ENCODE peak calls at places on chromosomes 13 and 19, in five cellular contexts. Y is HepG2, U is SK-N-SH, E is K562, A is HCT116. M is an unnamed sample. For H3K4me1, the result is how much of the 10 kb centered on the place peaks cover.

GRCh38 chr13:110922506-110922905 is 7.6 kb upstream of the ANKRD10 start:
- DNase-seq in E (no peak), A (no peak), Y (no peak), U (no peak), M (no peak)

GRCh38 chr13:40063278-40063698 is 407.8 kb downstream of the COG6 start:
- DNase-seq in U (peak), A (no peak), Y (no peak), E (no peak), M (no peak)

GRCh38 chr13:34462843-34463242 is 479.2 kb upstream of the NBEA start:
- DNase-seq in A (peak), Y (no peak), U (no peak), E (no peak), M (no peak)

GRCh38 chr19:16739546-16739945 is 19.9 kb downstream of the NWD1 start:
- DNase-seq in Y (no peak), E (no peak), A (no peak), U (no peak), M (no peak)

GRCh38 chr13:66519259-66519658 is 710.9 kb downstream of the PCDH9 start:
- DNase-seq in U (peak), E (no peak), Y (no peak), A (no peak), M (no peak)

GRCh38 chr19:21109116-21109515 is 27.1 kb downstream of the ZNF714 start:
- DNase-seq in E (no peak), A (no peak), U (no peak), Y (no peak), M (no peak)

GRCh38 chr13:29923554-29924481 is 73.4 kb upstream of the UBL3 start:
- DNase-seq in U (peak), E (peak), Y (peak), A (peak), M (peak)

GRCh38 chr13:28239374-28239773 is 101.0 kb downstream of the PAN3 start:
- DNase-seq in A (no peak), U (no peak), Y (no peak), E (no peak), M (no peak)

GRCh38 chr13:77312311-77312710 is 14.6 kb downstream of the MYCBP2 start:
- DNase-seq in E (no peak), Y (no peak), U (no peak), A (no peak), M (no peak)

GRCh38 chr19:36013280-36014028 is 559 bp downstream of the ALKBH6 start:
- DNase-seq in A (no peak), U (no peak), E (peak), Y (no peak), M (no peak)

GRCh38 chr19:52566588-52566987 is 3.5 kb upstream of the ZNF701 start:
- DNase-seq in U (no peak), A (no peak), Y (no peak), E (no peak), M (no peak)

GRCh38 chr19:5905072-5905778 is 553 bp downstream of the VMAC start:
- DNase-seq in A (no peak), Y (no peak), U (no peak), E (no peak), M (no peak)

GRCh38 chr13:73054712-73055111 is 4.1 kb upstream of the KLF5 start:
- DNase-seq in Y (no peak), U (no peak), E (no peak), A (no peak), M (no peak)

GRCh38 chr19:3849092-3849491 is 19.7 kb downstream of the ZFR2 start:
- DNase-seq in A (peak), E (peak), U (peak), Y (peak), M (no peak)

GRCh38 chr19:10259162-10259905 is 7.3 kb downstream of the MRPL4 start:
- DNase-seq in Y (peak), E (peak), A (peak), U (peak), M (peak)

GRCh38 chr13:46535822-46536221 is 17.1 kb upstream of the LRCH1 start:
- DNase-seq in U (no peak), E (no peak), Y (no peak), A (no peak), M (no peak)

GRCh38 chr19:5292843-5293606 is 47.6 kb downstream of the PTPRS start:
- DNase-seq in E (peak), Y (no peak), U (peak), A (no peak), M (peak)

GRCh38 chr13:105679832-105680231 is 855.6 kb downstream of the EFNB2 start:
- DNase-seq in E (no peak), A (no peak), Y (no peak), U (no peak), M (no peak)

GRCh38 chr13:95207769-95208366 is 93.4 kb downstream of the ABCC4 start:
- DNase-seq in A (no peak), Y (no peak), E (peak), U (peak), M (no peak)

GRCh38 chr13:113794764-113795173 is 35.7 kb downstream of the TMEM255B start:
- DNase-seq in E (no peak), Y (no peak), U (no peak), A (no peak), M (no peak)

GRCh38 chr13:110616103-110617101 is 1.1 kb downstream of the NAXD start:
- DNase-seq in A (peak), Y (peak), U (peak), E (peak), M (no peak)

GRCh38 chr19:12260861-12261260 is 33.8 kb downstream of the ZNF44 start:
- DNase-seq in A (no peak), Y (no peak), E (no peak), U (no peak), M (no peak)

DNA sequence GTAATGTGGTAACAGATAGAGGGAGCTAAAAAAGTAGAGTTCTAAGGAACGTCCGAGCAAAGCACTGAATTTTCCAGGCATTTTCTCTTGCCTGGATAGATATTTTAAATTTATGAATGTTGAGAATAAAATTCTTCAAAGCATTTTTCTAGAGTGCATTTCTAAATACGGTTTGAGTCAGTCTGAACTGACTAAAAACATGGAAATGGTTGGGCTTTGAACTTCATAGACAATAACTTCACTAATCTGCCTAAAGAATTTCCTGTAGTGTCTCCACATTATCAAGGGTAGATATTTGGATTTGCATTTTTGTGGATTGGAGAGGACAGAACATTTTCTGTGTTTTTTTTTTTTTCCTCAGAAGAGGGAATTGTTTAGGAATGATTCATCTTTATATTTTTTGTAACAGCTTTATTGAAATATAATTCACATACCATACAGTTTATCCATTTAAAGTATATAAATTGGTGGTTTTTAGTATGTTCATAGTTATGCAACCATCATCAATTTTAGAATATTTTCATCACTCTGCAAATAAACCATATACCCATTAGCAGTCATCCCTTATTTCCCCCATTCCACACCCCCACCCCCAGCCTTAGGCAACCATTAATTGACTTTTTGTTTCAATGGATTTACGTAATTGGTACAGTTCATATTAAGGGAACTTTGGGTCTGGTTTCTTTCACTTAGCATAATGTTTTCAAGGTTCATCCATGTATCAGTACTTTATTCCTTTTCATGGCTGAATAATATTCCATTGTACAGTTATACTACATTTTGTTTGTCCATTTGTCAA is 20.7 kb downstream of the GARRE1 start:
- DNase-seq in U (no peak), A (no peak), Y (peak), E (no peak), M (no peak)
- H3K4me1 ChIP-seq in U (under half), A (under half), Y (under half), E (under half), M (under half)

GRCh38 chr19:58386166-58386575 is 898 bp upstream of the RPS5 start:
- DNase-seq in E (no peak), U (no peak), Y (no peak), A (no peak), M (no peak)

GRCh38 chr19:58385313-58386165 is 1.5 kb upstream of the RPS5 start:
- DNase-seq in U (no peak), Y (no peak), A (no peak), E (no peak), M (no peak)

GRCh38 chr19:58387338-58388174 is 487 bp downstream of the RPS5 start:
- DNase-seq in Y (no peak), E (no peak), U (peak), A (no peak), M (no peak)

GRCh38 chr19:58388175-58388526 is 1.1 kb downstream of the RPS5 start:
- DNase-seq in U (no peak), E (no peak), A (no peak), Y (no peak), M (no peak)

GRCh38 chr19:58386576-58387337 is at the start of gene RPS5:
- DNase-seq in Y (peak), E (peak), A (peak), U (peak), M (peak)
- H3K9ac ChIP-seq in Y (peak), E (peak), A (peak), U (peak), M (peak)

DNA sequence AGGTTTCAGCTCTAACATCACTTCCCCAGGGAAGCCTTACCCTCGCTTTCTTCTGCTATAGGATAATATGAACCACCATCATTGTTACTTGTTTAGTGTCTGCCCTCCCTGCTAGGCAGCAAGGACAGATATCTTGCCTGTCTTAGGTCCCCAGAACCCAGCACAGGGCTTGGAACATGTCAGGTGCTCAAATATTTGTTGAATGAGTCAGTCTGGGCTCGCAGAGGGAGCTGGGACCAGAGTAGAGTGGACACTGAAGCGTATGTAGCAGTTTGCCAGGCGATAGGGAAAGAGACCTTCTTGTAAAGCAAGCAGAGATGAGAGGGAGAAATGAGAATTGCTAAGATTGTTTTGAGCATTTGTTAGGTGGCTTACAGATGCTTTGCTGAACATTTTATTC is 11.7 kb downstream of the BCKDHA start:
- DNase-seq in E (no peak), A (peak), Y (peak), U (no peak), M (no peak)
- TF ChIP-seq YY1 in E (no peak), A (no peak), Y (no peak), U (no peak), M (no peak)

DNA sequence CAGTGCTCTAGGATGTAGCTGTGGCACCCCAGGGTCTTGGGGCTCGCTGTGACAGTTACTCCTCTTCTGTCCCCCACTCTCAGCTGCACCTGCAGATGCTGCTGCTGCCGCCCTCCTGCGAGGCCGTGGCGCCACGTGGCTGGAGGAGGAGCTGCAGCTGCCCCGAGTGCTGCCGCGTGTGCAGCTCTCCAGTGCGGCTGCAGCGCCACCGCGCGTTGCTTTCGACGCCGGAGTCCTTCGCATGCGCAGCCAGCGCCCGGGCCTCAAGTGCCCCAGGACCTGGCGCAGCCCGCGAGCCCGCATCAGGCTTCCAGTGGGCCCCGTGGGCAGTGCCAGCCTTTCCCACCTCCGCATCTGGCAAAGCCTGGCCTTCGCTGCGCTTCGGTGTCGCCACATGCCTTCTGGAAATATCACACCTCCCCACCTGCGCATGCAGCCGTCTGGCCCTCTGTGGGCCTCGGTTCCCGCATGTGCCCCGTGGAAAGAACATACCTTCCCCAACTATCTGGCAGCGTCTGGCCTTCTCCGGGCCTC is 692 bp upstream of the ZNF580 start:
- DNase-seq in Y (no peak), A (no peak), U (peak), E (peak), M (no peak)
- H3K4me1 ChIP-seq in Y (half or more), A (under half), U (under half), E (half or more), M (under half)

DNA sequence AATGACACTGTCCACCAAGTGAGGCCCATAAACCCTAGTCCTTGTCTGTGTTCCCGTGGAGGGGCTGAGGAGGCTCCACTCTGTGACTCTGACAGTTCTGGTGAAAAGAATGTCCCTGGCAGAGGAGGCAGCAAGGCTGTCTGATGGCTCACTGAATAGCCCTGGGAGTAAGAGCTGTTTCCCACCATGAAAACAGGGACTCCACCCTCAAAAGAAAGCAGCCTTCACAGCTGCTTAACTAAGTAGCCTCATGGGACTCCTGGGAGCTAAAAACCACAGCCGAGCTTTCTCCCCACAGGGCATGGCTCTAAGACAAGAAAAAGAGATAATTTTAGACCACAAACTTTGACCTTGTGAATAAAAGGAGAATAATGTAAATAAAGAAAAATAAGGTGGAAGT is 135.1 kb upstream of the FRY start:
- DNase-seq in A (no peak), Y (no peak), E (no peak), U (no peak), M (no peak)
- H3K9ac ChIP-seq in A (no peak), Y (no peak), E (no peak), U (no peak), M (no peak)

GRCh38 chr13:97429681-97430081 is 4.3 kb upstream of the RAP2A start:
- DNase-seq in E (no peak), U (no peak), Y (no peak), A (no peak), M (no peak)

GRCh38 chr13:97432232-97432916 is 1.6 kb upstream of the RAP2A start:
- DNase-seq in E (no peak), U (no peak), Y (no peak), A (no peak), M (no peak)

GRCh38 chr13:97432917-97433726 is 847 bp upstream of the RAP2A start:
- DNase-seq in E (peak), Y (peak), U (peak), A (peak), M (peak)

GRCh38 chr13:97431365-97431764 is 2.6 kb upstream of the RAP2A start:
- DNase-seq in U (no peak), A (no peak), Y (no peak), E (no peak), M (no peak)

GRCh38 chr13:97430296-97430695 is 3.7 kb upstream of the RAP2A start:
- DNase-seq in U (no peak), A (no peak), Y (no peak), E (no peak), M (no peak)
- TF ChIP-seq YY1 in U (no peak), A (no peak), Y (no peak), E (no peak), M (no peak)

DNA sequence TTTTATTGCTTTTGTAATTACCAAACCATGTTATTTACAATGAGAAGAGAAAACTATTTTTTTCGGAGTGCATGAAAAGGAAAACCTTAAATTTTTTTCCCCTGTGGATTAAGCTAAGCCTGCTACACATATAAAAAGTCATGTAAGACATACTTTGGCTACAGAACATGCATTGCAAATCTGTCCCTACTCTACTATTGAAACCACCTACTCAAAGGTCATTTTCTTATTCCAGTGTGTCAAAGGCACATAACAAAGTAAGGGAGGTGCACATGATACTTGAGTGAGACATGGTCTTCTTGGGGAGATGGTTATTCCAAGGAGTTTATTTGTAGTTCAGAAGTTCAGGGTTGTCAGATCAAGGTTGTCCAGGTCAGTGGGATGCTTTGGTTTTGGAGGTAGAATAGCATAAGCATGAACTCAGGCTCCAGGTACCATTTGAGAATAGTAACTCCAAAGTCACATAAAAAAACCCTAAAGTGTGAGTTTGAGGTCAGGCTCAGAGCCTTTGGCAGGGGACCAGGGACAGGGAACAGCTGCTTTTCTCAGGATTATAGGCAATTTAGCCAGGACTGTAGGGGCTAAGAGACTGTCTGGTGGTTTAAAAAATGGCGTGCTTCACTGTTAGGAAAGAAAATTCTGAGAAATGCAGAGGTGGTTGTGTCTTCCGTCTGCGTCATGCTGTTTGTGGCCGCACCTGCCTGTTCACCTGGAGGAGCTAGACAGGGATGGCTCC is 15.4 kb downstream of the FARP1 start:
- DNase-seq in U (no peak), A (no peak), Y (no peak), E (no peak), M (no peak)
- H3K4me1 ChIP-seq in U (under half), A (under half), Y (half or more), E (under half), M (under half)

GRCh38 chr19:57280913-57281425 is 684 bp downstream of the ZNF460 start:
- DNase-seq in A (no peak), U (peak), Y (no peak), E (no peak), M (no peak)

GRCh38 chr19:57276430-57276829 is 3.9 kb upstream of the ZNF460 start:
- DNase-seq in Y (peak), U (no peak), A (no peak), E (no peak), M (no peak)

GRCh38 chr19:57279418-57280164 is 694 bp upstream of the ZNF460 start:
- DNase-seq in U (peak), Y (peak), E (peak), A (peak), M (peak)

GRCh38 chr19:57282011-57282636 is 1.8 kb downstream of the ZNF460 start:
- DNase-seq in A (no peak), U (no peak), E (no peak), Y (no peak), M (no peak)

DNA sequence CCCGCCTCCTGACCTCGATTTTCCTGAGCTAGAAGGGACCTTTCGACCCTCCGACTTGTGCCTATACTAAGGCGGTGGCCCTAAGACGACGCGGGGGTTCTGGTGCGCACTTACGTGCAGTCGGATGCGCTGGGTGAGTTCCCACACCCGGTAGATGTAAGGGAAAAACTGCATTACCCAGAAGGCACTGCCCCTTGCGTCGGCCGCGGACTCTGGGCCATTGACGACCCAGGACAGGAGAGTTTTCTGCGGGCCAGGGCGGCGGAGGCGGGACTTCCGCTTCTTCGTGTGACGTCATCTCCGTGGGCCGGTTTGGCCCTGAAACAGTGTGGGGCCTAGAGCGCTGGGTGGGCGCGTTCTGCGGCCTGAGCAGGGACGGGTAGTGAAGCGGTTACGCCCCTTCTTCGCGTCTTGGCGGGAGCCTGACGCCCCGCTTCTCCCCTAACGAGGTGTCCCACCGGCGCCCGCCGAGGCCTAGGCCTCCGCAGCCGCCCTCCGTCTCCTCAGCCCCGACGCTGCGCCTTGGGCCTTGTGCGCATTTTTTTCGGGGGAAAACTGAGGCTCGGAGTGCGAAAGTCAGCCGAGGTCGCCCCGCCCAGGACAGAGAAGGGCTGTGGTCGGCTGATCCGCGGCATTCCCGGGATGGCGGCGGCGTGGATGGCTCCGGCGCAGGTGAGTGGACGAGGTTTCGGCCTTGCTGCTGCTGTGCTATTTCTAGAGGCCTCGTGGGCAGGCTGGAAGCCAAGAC is at the start of gene ZNF460:
- DNase-seq in Y (peak), U (peak), A (peak), E (peak), M (peak)
- H3K9ac ChIP-seq in Y (peak), U (peak), A (peak), E (peak), M (peak)

GRCh38 chr19:57096640-57097361 is 23.0 kb upstream of the USP29 start:
- DNase-seq in Y (peak), U (no peak), E (no peak), A (no peak), M (no peak)

GRCh38 chr19:57103573-57104277 is 16.1 kb upstream of the USP29 start:
- DNase-seq in E (peak), A (peak), Y (peak), U (peak), M (peak)

GRCh38 chr19:57099199-57099661 is 20.6 kb upstream of the USP29 start:
- DNase-seq in E (peak), A (peak), Y (peak), U (peak), M (peak)
- TF ChIP-seq YY1 in E (peak), A (no peak), Y (peak), U (no peak), M (no peak)